ENCODE peak calls at places on chromosome 16, in ten cellular contexts. Y is progenitor cell of endocrine pancreas, V is Calu3, G is AG04450, X is AG09319, T is mucosa of descending colon, Q is heart left ventricle, M is heart right ventricle, H is mammary epithelial cell, A is fibroblast of mammary gland. J is an unnamed sample.
A peak's percentile ranks its signal among the peaks of the same experiment; 100 is the strongest.

GRCh38 chr16:21263640-21264211 is 14.4 kb downstream of the CRYM start:
- DNase-seq in M (no peak), Y (no peak), G (peak; percentile 2), X (peak; percentile 31), Q (no peak), V (peak; percentile 40), T (peak; percentile 52), H (no peak), A (peak; percentile 76), J (no peak)

GRCh38 chr16:14302031-14302398 is 230.9 kb downstream of the MRTFB start:
- DNase-seq in A (peak; percentile 51), G (no peak), H (peak; percentile 74), M (peak; percentile 66), Y (no peak), X (peak; percentile 44), V (peak; percentile 68), Q (peak; percentile 80), T (peak; percentile 74), J (peak; percentile 59)

GRCh38 chr16:19850131-19850817 is 34.4 kb downstream of the GPRC5B start:
- DNase-seq in T (no peak), Y (no peak), V (no peak), X (no peak), H (no peak), Q (no peak), G (no peak), M (no peak), A (no peak), J (no peak)

GRCh38 chr16:74460542-74460941 is 39.3 kb upstream of the CLEC18B start:
- DNase-seq in M (no peak), A (no peak), T (no peak), V (no peak), G (no peak), H (no peak), Y (no peak), X (no peak), Q (no peak), J (no peak)

GRCh38 chr16:20928774-20929411 is 28.3 kb downstream of the LYRM1 start:
- DNase-seq in Y (no peak), X (peak; percentile 44), H (no peak), M (no peak), G (no peak), Q (no peak), A (peak; percentile 83), V (no peak), T (no peak), J (no peak)

GRCh38 chr16:65121870-65122723 is at the start of gene CDH11:
- DNase-seq in T (peak; percentile 62), X (peak; percentile 87), G (peak; percentile 55), V (no peak), M (peak; percentile 72), Y (peak; percentile 29), A (peak; percentile 76), H (peak; percentile 3), Q (peak; percentile 79), J (no peak)

GRCh38 chr16:3246002-3246401 is 10.4 kb downstream of the MEFV start:
- DNase-seq in A (no peak), H (no peak), Y (no peak), G (no peak), X (no peak), Q (no peak), T (no peak), V (no peak), M (no peak), J (no peak)

GRCh38 chr16:79217375-79218011 is 383.0 kb downstream of the MAF start:
- DNase-seq in V (no peak), A (no peak), T (no peak), M (no peak), X (no peak), G (no peak), Q (no peak), H (no peak), Y (no peak), J (no peak)

GRCh38 chr16:47460301-47460754 is 535 bp downstream of the ITFG1 start:
- DNase-seq in X (no peak), G (no peak), Y (no peak), M (no peak), A (no peak), Q (no peak), V (peak; percentile 4), T (no peak), H (no peak), J (no peak)

GRCh38 chr16:63323722-63324121 is 1287.5 kb upstream of the CDH8 start:
- DNase-seq in G (no peak), X (no peak), M (no peak), A (no peak), H (no peak), Q (no peak), T (no peak), Y (no peak), V (no peak), J (no peak)

GRCh38 chr16:59773330-59773729 is 1039.2 kb upstream of the GOT2 start:
- DNase-seq in G (no peak), H (no peak), A (no peak), V (no peak), X (no peak), T (no peak), M (no peak), Y (no peak), Q (no peak), J (no peak)

GRCh38 chr16:78045865-78046581 is 23.7 kb downstream of the CLEC3A start:
- DNase-seq in G (peak; percentile 4), Q (peak; percentile 81), M (peak; percentile 71), T (peak; percentile 69), V (no peak), H (peak; percentile 57), Y (peak; percentile 96), X (no peak), A (peak; percentile 14), J (no peak)
- TF ChIP-seq CTCF in G (no peak), Q (no peak), M (no peak), T (no peak), V (no peak), H (peak; percentile 10), Y (peak; percentile 23), X (no peak), A (no peak), J (no peak)

GRCh38 chr16:50265260-50265659 is 1.1 kb upstream of the ADCY7 start:
- DNase-seq in V (peak; percentile 44), X (no peak), H (no peak), Q (peak; percentile 47), G (no peak), Y (no peak), M (no peak), T (peak; percentile 52), A (no peak), J (no peak)
- TF ChIP-seq CTCF in V (no peak), X (peak; percentile 11), H (peak; percentile 36), Q (no peak), G (peak; percentile 28), Y (peak; percentile 13), M (no peak), T (peak; percentile 29), A (no peak), J (no peak)

DNA sequence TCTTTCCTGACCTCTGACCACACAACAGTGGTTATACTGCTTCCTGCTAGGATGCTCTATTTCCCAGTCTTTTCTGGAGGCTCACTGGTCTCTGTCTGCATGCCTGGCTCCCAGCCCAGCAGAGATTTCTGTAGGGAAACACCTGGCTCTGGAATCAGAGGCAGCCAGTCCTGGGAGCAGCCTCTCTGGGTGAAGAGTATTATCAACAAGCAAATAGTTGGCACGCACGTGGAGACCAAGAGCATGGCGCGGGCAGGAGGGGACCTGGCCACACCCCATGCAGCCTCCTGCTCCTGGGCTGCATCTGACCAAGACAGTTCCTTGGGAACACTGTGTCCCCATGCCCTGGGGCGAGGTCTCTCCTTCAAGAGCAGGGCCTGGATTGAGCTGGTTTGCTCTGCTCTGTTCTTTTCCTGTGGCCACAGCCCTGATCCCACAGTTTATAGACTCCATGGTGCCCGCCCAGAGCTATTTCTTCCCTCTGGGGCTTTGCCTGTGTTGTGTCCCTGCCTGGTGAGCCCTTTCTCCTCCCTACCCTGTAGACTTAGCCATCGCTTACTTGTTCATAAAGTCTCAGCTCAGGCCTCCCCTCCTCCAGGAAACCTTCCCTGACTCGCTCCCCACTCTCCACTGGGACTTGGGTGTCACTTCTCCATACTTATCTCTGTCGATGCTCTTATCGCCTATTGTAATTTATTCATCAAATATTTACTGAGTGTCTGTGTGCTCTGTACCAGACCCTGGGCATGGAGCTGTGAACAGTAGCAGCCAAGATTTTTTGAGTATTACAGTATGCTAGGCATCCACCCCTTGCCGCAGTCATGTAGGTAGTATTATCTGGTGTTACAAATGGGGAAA is 60.6 kb downstream of the SCNN1B start:
- DNase-seq in Y (no peak), A (no peak), G (no peak), V (peak; percentile 21), X (no peak), M (peak; percentile 27), T (peak; percentile 86), H (peak; percentile 48), Q (no peak), J (no peak)
- TF ChIP-seq CTCF in Y (no peak), A (no peak), G (no peak), V (no peak), X (no peak), M (no peak), T (no peak), H (no peak), Q (no peak), J (no peak)

GRCh38 chr16:68357521-68357922 is 46.7 kb downstream of the PRMT7 start:
- DNase-seq in T (no peak), Y (no peak), M (no peak), Q (peak; percentile 32), A (no peak), G (no peak), V (no peak), H (no peak), X (no peak), J (no peak)

GRCh38 chr16:68354816-68355215 is 44.0 kb downstream of the PRMT7 start:
- DNase-seq in X (no peak), Y (no peak), V (no peak), A (no peak), M (no peak), T (peak; percentile 25), G (no peak), Q (peak; percentile 55), H (no peak), J (no peak)

GRCh38 chr16:68356249-68356918 is 45.6 kb downstream of the PRMT7 start:
- DNase-seq in M (no peak), H (no peak), A (no peak), X (no peak), V (no peak), Q (peak; percentile 63), G (no peak), Y (no peak), T (peak; percentile 67), J (no peak)

GRCh38 chr16:68356919-68357286 is 46.1 kb downstream of the PRMT7 start:
- DNase-seq in G (no peak), H (no peak), A (no peak), T (no peak), V (no peak), Y (no peak), Q (no peak), M (no peak), X (no peak), J (no peak)

DNA sequence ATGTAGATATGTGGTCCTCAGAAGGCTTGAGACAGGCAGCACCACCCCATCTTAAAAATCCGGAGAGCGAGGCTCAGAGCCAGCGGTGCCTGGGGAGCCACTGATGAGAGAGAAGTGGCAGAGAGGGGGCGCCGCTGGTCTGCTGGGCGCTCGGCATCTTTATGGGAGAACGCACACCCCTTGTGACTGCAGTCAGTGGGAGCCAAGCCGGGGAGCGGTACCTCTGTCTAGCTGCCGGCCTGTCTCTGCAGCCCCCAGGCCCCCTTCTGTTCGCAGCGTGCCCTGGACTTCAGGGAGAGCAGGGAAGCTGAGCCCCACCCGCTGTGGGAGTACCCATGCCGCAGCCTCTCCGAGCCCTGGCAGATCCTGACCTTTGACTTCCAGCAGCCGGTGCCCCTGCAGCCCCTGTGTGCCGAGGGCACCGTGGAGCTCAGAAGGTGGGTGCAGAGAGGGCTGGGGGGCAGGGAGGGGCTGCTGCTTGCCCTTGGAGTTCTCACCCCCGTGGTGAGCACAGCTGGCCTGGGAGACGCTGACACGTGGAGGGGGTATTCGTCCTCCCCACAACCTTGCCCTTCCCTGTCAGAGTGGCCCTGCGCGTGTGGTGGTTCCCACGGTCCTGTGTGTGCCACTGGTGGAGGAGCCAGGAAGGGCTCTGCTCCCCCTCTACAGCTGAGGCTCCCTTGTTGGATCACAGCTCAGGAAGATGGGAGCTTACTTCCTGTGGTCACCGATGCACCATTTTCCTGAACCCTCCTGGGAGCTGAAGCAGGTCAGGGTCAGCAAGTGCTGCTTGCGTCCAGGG is 44.8 kb downstream of the PRMT7 start:
- DNase-seq in X (no peak), A (no peak), Q (peak; percentile 50), M (no peak), T (no peak), G (no peak), V (no peak), H (no peak), Y (no peak), J (no peak)
- TF ChIP-seq CTCF in X (no peak), A (no peak), Q (no peak), M (no peak), T (no peak), G (no peak), V (no peak), H (no peak), Y (peak; percentile 11), J (no peak)